ENCODE peak calls at places on chromosomes 6 and 20, in four cellular contexts. One of them, this sample, is unnamed.

GRCh38 chr6:96468681-96469224 is 52.9 kb upstream of the UFL1 start:
- DNase-seq in H54: no peak
- DNase-seq in lower lobe of right lung: no peak
- DNase-seq in Right ventricle myocardium superior: no peak
- DNase-seq in this sample: no peak

GRCh38 chr6:159193923-159194322 is 24.7 kb downstream of the FNDC1 start:
- DNase-seq in Right ventricle myocardium superior: no peak
- DNase-seq in H54: no peak
- DNase-seq in lower lobe of right lung: no peak
- DNase-seq in this sample: no peak

GRCh38 chr6:41438746-41439145 is 103.3 kb downstream of the NCR2 start:
- DNase-seq in lower lobe of right lung: no peak
- DNase-seq in H54: no peak
- DNase-seq in Right ventricle myocardium superior: no peak
- DNase-seq in this sample: no peak

GRCh38 chr6:33771342-33772113 is 17.4 kb downstream of the LEMD2 start:
- DNase-seq in lower lobe of right lung: peak
- DNase-seq in H54: peak
- DNase-seq in Right ventricle myocardium superior: peak
- DNase-seq in this sample: peak

GRCh38 chr6:42236680-42237473 is 19.2 kb upstream of the MRPS10 start:
- DNase-seq in H54: no peak
- DNase-seq in lower lobe of right lung: no peak
- DNase-seq in Right ventricle myocardium superior: no peak
- DNase-seq in this sample: no peak

GRCh38 chr6:148364056-148364844 is 21.6 kb downstream of the SASH1 start:
- DNase-seq in lower lobe of right lung: no peak
- DNase-seq in Right ventricle myocardium superior: no peak
- DNase-seq in H54: peak
- DNase-seq in this sample: no peak

GRCh38 chr6:15244605-15245360 is 1.1 kb upstream of the JARID2 start:
- DNase-seq in lower lobe of right lung: peak
- DNase-seq in H54: peak
- DNase-seq in Right ventricle myocardium superior: peak
- DNase-seq in this sample: peak

GRCh38 chr20:36793294-36794115 is 19.9 kb upstream of the DSN1 start:
- DNase-seq in Right ventricle myocardium superior: no peak
- DNase-seq in H54: no peak
- DNase-seq in lower lobe of right lung: no peak
- DNase-seq in this sample: no peak

GRCh38 chr20:4959582-4959981 is 41.7 kb downstream of the SLC23A2 start:
- DNase-seq in lower lobe of right lung: no peak
- DNase-seq in H54: no peak
- DNase-seq in Right ventricle myocardium superior: no peak
- DNase-seq in this sample: no peak

This sample was measured in psoas muscle.